ENCODE peak calls at places on chromosomes 2 and 18, in four cellular contexts. L, V, P and O are unnamed samples.

GRCh38 chr2:11652555-11652954 is 17.4 kb downstream of the NTSR2 start:
- DNase-seq in L (peak; percentile 19), V (no peak), P (no peak), O (no peak)

GRCh38 chr18:26511339-26512071 is 36.8 kb downstream of the KCTD1 start:
- DNase-seq in P (no peak), V (no peak), L (no peak), O (no peak)

GRCh38 chr2:656676-657075 is 20.5 kb downstream of the TMEM18 start:
- DNase-seq in L (no peak), P (no peak), V (peak; percentile 45), O (no peak)

GRCh38 chr2:134564549-134564948 is 154.3 kb downstream of the TMEM163 start:
- DNase-seq in V (no peak), P (no peak), L (no peak), O (no peak)

GRCh38 chr2:157468931-157469708 is 25.2 kb upstream of the CYTIP start:
- DNase-seq in L (peak; percentile 26), V (no peak), P (no peak), O (no peak)

GRCh38 chr2:43559391-43560230 is 36.2 kb downstream of the THADA start:
- DNase-seq in V (no peak), P (no peak), L (no peak), O (no peak)

GRCh38 chr2:43343573-43344304 is 117.3 kb upstream of the ZFP36L2 start:
- DNase-seq in L (peak; percentile 88), P (no peak), V (no peak), O (no peak)

GRCh38 chr18:48539406-48540328 is 836 bp downstream of the CTIF start:
- DNase-seq in P (no peak), L (peak; percentile 46), V (peak; percentile 64), O (no peak)

GRCh38 chr18:11733031-11733430 is 44.0 kb downstream of the GNAL start:
- DNase-seq in P (peak; percentile 68), V (peak; percentile 92), L (peak; percentile 40), O (peak; percentile 7)

GRCh38 chr2:152523091-152523490 is 188.1 kb downstream of the FMNL2 start:
- DNase-seq in V (no peak), P (no peak), L (peak; percentile 73), O (no peak)

GRCh38 chr2:30233142-30233961 is 2.0 kb downstream of the LBH start:
- DNase-seq in P (no peak), L (no peak), V (peak; percentile 41), O (no peak)

GRCh38 chr2:70827388-70827787 is 7.0 kb upstream of the CLEC4F start:
- DNase-seq in V (no peak), P (no peak), L (no peak), O (no peak)

GRCh38 chr2:127463155-127463991 is 45.1 kb downstream of the PROC start:
- DNase-seq in V (no peak), L (no peak), P (no peak), O (no peak)

GRCh38 chr2:239887604-239888003 is 137.5 kb downstream of the NDUFA10 start:
- DNase-seq in V (no peak), L (no peak), P (no peak), O (no peak)

GRCh38 chr18:36620801-36621200 is 208.0 kb downstream of the TPGS2 start:
- DNase-seq in P (no peak), V (no peak), L (no peak), O (no peak)

GRCh38 chr2:235577404-235578330 is 83.8 kb downstream of the AGAP1 start:
- DNase-seq in P (no peak), L (peak; percentile 35), V (no peak), O (no peak)

GRCh38 chr2:149019768-149020167 is 18.7 kb upstream of the LYPD6B start:
- DNase-seq in L (no peak), V (no peak), P (no peak), O (no peak)